ENCODE peak calls at places on chromosomes 16 and 17, in eight cellular contexts. One of them, this sample, is unnamed.

GRCh38 chr17:41782142-41782541 is 4.4 kb downstream of the JUP start:
- DNase-seq in AG10803: no peak
- DNase-seq in fibroblast of mammary gland: no peak
- DNase-seq in neural progenitor cell: no peak
- DNase-seq in GM23338: no peak
- DNase-seq in nephron progenitor cell: no peak
- DNase-seq in choroid plexus epithelial cell: no peak
- DNase-seq in GM06990: no peak
- DNase-seq in this sample: no peak

GRCh38 chr17:54983260-54983659 is 14.7 kb downstream of the STXBP4 start:
- DNase-seq in GM06990: no peak
- DNase-seq in fibroblast of mammary gland: no peak
- DNase-seq in GM23338: no peak
- DNase-seq in neural progenitor cell: no peak
- DNase-seq in AG10803: no peak
- DNase-seq in choroid plexus epithelial cell: no peak
- DNase-seq in nephron progenitor cell: no peak
- DNase-seq in this sample: no peak

GRCh38 chr16:81917375-81917774 is 93.9 kb downstream of the SDR42E1 start:
- DNase-seq in AG10803: no peak
- DNase-seq in GM06990: no peak
- DNase-seq in fibroblast of mammary gland: no peak
- DNase-seq in GM23338: no peak
- DNase-seq in nephron progenitor cell: no peak
- DNase-seq in choroid plexus epithelial cell: no peak
- DNase-seq in neural progenitor cell: no peak
- DNase-seq in this sample: no peak

GRCh38 chr17:72305472-72305871 is 184.7 kb downstream of the SOX9 start:
- DNase-seq in fibroblast of mammary gland: no peak
- DNase-seq in AG10803: no peak
- DNase-seq in choroid plexus epithelial cell: no peak
- DNase-seq in neural progenitor cell: no peak
- DNase-seq in GM23338: no peak
- DNase-seq in GM06990: no peak
- DNase-seq in nephron progenitor cell: no peak
- DNase-seq in this sample: no peak

GRCh38 chr16:31243734-31244670 is 15.8 kb upstream of the ITGAM start:
- DNase-seq in fibroblast of mammary gland: no peak
- DNase-seq in nephron progenitor cell: no peak
- DNase-seq in choroid plexus epithelial cell: no peak
- DNase-seq in GM23338: no peak
- DNase-seq in neural progenitor cell: no peak
- DNase-seq in GM06990: no peak
- DNase-seq in AG10803: no peak
- DNase-seq in this sample: peak

GRCh38 chr16:88855736-88856121 is 1.0 kb downstream of the GALNS start:
- DNase-seq in fibroblast of mammary gland: no peak
- DNase-seq in GM23338: no peak
- DNase-seq in neural progenitor cell: no peak
- DNase-seq in nephron progenitor cell: no peak
- DNase-seq in AG10803: no peak
- DNase-seq in GM06990: no peak
- DNase-seq in choroid plexus epithelial cell: no peak
- DNase-seq in this sample: no peak

GRCh38 chr17:6413073-6413472 is 21.8 kb downstream of the AIPL1 start:
- DNase-seq in fibroblast of mammary gland: peak
- DNase-seq in GM23338: peak
- DNase-seq in AG10803: peak
- DNase-seq in GM06990: no peak
- DNase-seq in choroid plexus epithelial cell: peak
- DNase-seq in neural progenitor cell: peak
- DNase-seq in nephron progenitor cell: no peak
- DNase-seq in this sample: peak

GRCh38 chr17:46811978-46812583 is 6.4 kb downstream of the WNT3 start:
- DNase-seq in GM06990: no peak
- DNase-seq in nephron progenitor cell: peak
- DNase-seq in GM23338: no peak
- DNase-seq in choroid plexus epithelial cell: no peak
- DNase-seq in AG10803: peak
- DNase-seq in neural progenitor cell: peak
- DNase-seq in fibroblast of mammary gland: peak
- DNase-seq in this sample: no peak

DNA sequence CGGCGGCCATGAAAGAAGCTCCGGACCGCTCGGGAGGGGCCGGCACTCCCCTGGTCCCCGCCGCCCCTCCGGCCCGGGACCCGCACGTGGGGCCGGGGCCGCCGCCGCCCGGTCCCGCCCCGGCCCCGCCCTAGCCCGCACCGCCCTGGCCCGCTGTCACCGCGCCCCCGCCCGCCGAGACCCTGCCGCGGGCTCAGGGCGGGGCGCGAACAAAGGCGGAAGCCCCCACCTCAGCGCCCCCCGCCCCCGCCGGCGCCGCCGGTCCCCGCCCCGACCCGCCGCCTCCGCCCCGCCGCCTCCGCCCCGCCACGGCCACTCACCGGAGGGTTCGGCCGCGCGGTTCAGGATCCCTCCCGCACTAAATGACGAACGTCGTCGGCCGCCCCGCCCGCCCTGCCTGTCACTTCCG is at the start of gene ARHGDIA:
- DNase-seq in AG10803: no peak
- DNase-seq in GM23338: no peak
- DNase-seq in neural progenitor cell: peak
- DNase-seq in choroid plexus epithelial cell: peak
- DNase-seq in fibroblast of mammary gland: peak
- DNase-seq in nephron progenitor cell: peak
- DNase-seq in GM06990: no peak
- DNase-seq in this sample: peak
- TF ChIP-seq CTCF in AG10803: no peak
- TF ChIP-seq CTCF in GM23338: no peak
- TF ChIP-seq CTCF in neural progenitor cell: no peak
- TF ChIP-seq CTCF in choroid plexus epithelial cell: no peak
- TF ChIP-seq CTCF in fibroblast of mammary gland: no peak
- TF ChIP-seq CTCF in nephron progenitor cell: no peak
- TF ChIP-seq CTCF in GM06990: no peak
- TF ChIP-seq CTCF in this sample: no peak

DNA sequence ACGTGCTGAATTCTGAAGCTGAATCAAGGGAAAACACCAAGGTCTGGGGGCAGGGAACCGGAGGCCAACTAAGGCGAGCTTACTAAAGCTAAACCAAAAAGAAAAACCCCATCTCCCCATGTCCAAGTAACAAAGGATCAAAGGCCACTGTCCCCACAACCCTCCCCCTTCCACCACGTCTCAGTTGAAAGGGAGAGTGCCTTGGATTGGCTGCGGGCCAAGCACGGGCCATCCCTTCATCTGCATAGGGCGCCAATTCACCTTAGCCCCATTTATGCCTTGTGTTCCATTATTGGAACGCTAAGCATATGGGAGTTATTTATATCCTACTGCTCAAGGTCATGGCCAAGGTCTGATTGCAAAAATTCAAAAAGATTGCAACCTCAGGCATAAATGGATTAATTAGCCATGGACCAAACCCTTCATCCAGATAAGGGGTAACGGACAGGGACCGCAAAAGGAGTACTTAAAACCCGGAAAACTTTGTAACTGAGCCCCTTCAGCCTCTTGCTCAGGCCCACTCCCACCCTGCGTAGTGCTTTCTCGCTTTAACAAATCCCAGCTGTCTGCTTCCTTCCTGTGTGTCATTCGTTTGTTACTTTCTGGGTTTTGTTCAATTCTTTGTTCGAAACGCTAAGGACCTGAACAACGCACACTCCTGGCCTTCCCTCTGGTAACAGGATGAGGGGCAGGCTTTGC is 753 bp upstream of the ATP6V0D1 start:
- DNase-seq in nephron progenitor cell: no peak
- DNase-seq in GM06990: no peak
- DNase-seq in AG10803: no peak
- DNase-seq in GM23338: peak
- DNase-seq in neural progenitor cell: no peak
- DNase-seq in fibroblast of mammary gland: peak
- DNase-seq in choroid plexus epithelial cell: no peak
- DNase-seq in this sample: no peak
- TF ChIP-seq CTCF in nephron progenitor cell: no peak
- TF ChIP-seq CTCF in GM06990: no peak
- TF ChIP-seq CTCF in AG10803: no peak
- TF ChIP-seq CTCF in GM23338: no peak
- TF ChIP-seq CTCF in neural progenitor cell: no peak
- TF ChIP-seq CTCF in fibroblast of mammary gland: no peak
- TF ChIP-seq CTCF in choroid plexus epithelial cell: no peak
- TF ChIP-seq CTCF in this sample: no peak

DNA sequence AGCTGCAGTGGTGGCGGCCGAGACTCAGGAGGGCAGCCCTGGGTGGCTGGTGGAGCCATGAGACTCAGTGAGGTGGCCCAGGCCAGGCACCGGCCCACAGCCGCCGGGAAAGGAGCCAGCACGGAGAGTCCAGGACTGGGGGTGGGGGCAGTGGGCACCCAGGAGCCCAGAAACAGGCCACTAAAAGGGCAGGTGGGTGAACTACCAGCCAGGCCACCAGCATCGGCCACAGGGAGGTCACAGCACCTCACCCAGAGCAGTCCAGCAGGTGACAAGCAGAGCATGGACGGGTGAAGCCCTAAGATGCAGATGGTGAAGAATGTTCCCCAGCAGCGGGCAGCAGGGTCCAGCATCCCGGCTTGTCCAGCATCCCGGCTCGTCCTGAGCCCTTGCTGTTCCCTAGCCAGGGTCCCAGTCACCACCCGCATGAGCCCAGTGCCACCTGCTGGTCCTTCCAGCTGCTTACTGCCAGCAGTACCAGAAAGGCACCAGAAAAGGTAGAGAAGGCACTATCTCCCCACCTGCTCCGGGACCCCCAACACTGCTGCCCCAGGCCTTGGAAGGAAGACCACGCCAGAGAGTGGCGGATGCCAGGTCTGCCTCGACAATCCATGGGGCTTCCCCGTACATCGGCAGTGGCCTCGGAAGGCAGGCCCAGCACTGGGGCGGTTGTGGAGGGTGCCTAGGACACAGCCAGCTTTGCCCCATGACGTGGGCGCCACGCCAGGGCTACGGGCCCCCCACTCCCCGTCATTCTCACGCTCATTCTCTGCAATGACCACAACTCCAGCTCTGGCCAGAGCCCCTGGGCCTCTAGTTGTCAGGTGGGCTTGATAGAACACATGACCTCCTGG is 1.6 kb downstream of the CENPX start:
- DNase-seq in choroid plexus epithelial cell: peak
- DNase-seq in GM23338: peak
- DNase-seq in neural progenitor cell: peak
- DNase-seq in AG10803: peak
- DNase-seq in GM06990: peak
- DNase-seq in nephron progenitor cell: peak
- DNase-seq in fibroblast of mammary gland: peak
- DNase-seq in this sample: peak
- TF ChIP-seq CTCF in choroid plexus epithelial cell: peak
- TF ChIP-seq CTCF in GM23338: peak
- TF ChIP-seq CTCF in neural progenitor cell: peak
- TF ChIP-seq CTCF in AG10803: peak
- TF ChIP-seq CTCF in GM06990: peak
- TF ChIP-seq CTCF in nephron progenitor cell: peak
- TF ChIP-seq CTCF in fibroblast of mammary gland: peak
- TF ChIP-seq CTCF in this sample: peak

DNA sequence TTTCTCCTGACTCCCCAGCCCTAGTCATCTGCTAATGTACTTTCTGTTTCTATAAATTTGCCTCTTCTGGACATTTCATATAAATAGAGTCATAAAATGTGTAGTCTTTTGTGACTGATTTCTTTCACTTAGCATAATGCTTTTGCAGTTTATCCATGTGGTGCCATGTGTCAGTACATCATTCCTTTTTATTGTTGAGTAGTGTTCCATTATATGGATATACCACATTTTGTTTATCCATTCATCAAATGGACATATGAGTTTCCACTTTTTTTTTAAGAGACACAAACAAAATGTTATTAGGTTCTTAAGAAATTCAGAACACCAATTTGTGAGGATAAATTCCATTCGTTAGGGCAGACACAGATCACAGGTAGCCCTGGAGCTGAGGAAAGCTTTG is 11.0 kb downstream of the DBF4B start:
- DNase-seq in AG10803: no peak
- DNase-seq in GM23338: no peak
- DNase-seq in fibroblast of mammary gland: no peak
- DNase-seq in GM06990: no peak
- DNase-seq in choroid plexus epithelial cell: no peak
- DNase-seq in nephron progenitor cell: no peak
- DNase-seq in neural progenitor cell: no peak
- DNase-seq in this sample: no peak
- TF ChIP-seq CTCF in AG10803: no peak
- TF ChIP-seq CTCF in GM23338: no peak
- TF ChIP-seq CTCF in fibroblast of mammary gland: no peak
- TF ChIP-seq CTCF in GM06990: no peak
- TF ChIP-seq CTCF in choroid plexus epithelial cell: no peak
- TF ChIP-seq CTCF in nephron progenitor cell: no peak
- TF ChIP-seq CTCF in neural progenitor cell: no peak
- TF ChIP-seq CTCF in this sample: no peak